ENCODE peak calls at places on chromosomes 6 and 20, in six cellular contexts. G is GM12878, D is H1, U is GM12891, X is HepG2, F is K562. E is an unnamed sample.

GRCh38 chr6:39426057-39426592 is 103.6 kb upstream of the KCNK16 start:
- DNase-seq in D (no peak), G (no peak), F (no peak), U (no peak), X (no peak), E (no peak)

GRCh38 chr6:38058022-38058421 is 238.5 kb downstream of the ZFAND3 start:
- DNase-seq in F (no peak), U (no peak), G (peak), X (peak), D (no peak), E (peak)

GRCh38 chr6:157459327-157459726 is 78.3 kb downstream of the ZDHHC14 start:
- DNase-seq in F (peak), X (no peak), U (no peak), G (no peak), D (no peak), E (no peak)

GRCh38 chr6:35677456-35677855 is 11.3 kb downstream of the FKBP5 start:
- DNase-seq in G (no peak), F (no peak), U (no peak), X (no peak), D (no peak), E (no peak)

GRCh38 chr6:19906161-19906560 is 69.0 kb downstream of the ID4 start:
- DNase-seq in D (no peak), X (no peak), F (no peak), G (no peak), U (no peak), E (no peak)

GRCh38 chr6:156883497-156884252 is 106.5 kb downstream of the ARID1B start:
- DNase-seq in U (no peak), X (no peak), D (no peak), F (no peak), G (no peak), E (no peak)

GRCh38 chr20:17934141-17934862 is 34.3 kb downstream of the SNX5 start:
- DNase-seq in U (no peak), F (no peak), X (no peak), G (no peak), D (no peak), E (no peak)

GRCh38 chr20:23231561-23232218 is 118.9 kb upstream of the NXT1 start:
- DNase-seq in X (peak), G (no peak), U (no peak), D (no peak), F (no peak), E (no peak)

GRCh38 chr20:40682104-40683045 is 6.7 kb downstream of the MAFB start:
- DNase-seq in F (no peak), D (no peak), G (no peak), X (peak), U (no peak), E (no peak)

GRCh38 chr6:106823732-106824351 is 150.7 kb downstream of the CD24 start:
- DNase-seq in D (peak), X (no peak), G (no peak), F (no peak), U (no peak), E (no peak)

GRCh38 chr20:17473662-17474061 is 57.5 kb downstream of the BFSP1 start:
- DNase-seq in F (no peak), D (no peak), X (no peak), G (no peak), U (no peak), E (no peak)

GRCh38 chr20:25848222-25848621 is 151.6 kb upstream of the ZNF337 start:
- DNase-seq in F (no peak), U (no peak), X (no peak), D (no peak), G (no peak), E (no peak)

GRCh38 chr20:23909390-23909789 is 29.8 kb upstream of the CST5 start:
- DNase-seq in F (no peak), X (no peak), D (no peak), G (no peak), U (no peak), E (no peak)

GRCh38 chr20:61628901-61629300 is 376.8 kb downstream of the CDH4 start:
- DNase-seq in X (no peak), G (no peak), F (no peak), D (no peak), U (no peak), E (no peak)

GRCh38 chr6:97292671-97293070 is 9.7 kb upstream of the MMS22L start:
- DNase-seq in D (no peak), U (no peak), G (no peak), F (no peak), X (no peak), E (no peak)

GRCh38 chr6:31972709-31973350 is 892 bp upstream of the DXO start:
- DNase-seq in U (no peak), X (no peak), D (no peak), G (no peak), F (peak), E (no peak)

DNA sequence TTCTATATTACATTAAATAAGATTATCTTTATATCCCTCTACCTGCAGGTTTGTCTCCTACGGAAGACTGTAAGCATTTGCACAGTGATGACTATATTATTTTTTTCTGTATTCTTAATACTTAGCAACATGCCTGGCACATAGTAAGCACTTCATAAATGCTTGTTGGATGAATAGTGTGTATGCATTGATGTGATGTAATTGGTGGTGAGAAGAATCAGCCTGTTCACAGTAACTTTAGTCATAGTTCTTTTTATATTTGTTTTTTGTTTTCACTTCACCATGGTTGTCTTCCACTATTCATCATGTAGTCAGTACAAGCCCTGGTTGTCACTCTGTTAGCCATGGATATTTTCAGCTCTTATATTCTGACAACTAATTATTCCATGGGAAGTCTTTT is 184.0 kb upstream of the FLRT3 start:
- DNase-seq in F (no peak), U (no peak), D (no peak), G (no peak), X (no peak), E (no peak)
- TF ChIP-seq TAF1 in F (no peak), U (no peak), D (no peak), G (no peak), X (no peak), E (no peak)

GRCh38 chr6:43687079-43687436 is 533 bp downstream of the MRPS18A start:
- DNase-seq in U (no peak), X (no peak), D (no peak), G (no peak), F (no peak), E (no peak)

GRCh38 chr6:43683708-43684455 is 3.7 kb downstream of the MRPS18A start:
- DNase-seq in X (no peak), U (peak), F (no peak), D (no peak), G (no peak), E (no peak)

GRCh38 chr6:43682724-43683429 is 4.7 kb downstream of the MRPS18A start:
- DNase-seq in U (no peak), G (no peak), D (no peak), F (no peak), X (no peak), E (no peak)

GRCh38 chr6:43689421-43689820 is 1.8 kb upstream of the MRPS18A start:
- DNase-seq in G (no peak), D (no peak), X (no peak), U (no peak), F (no peak), E (no peak)

GRCh38 chr6:43687437-43688347 is at the start of gene MRPS18A:
- DNase-seq in X (peak), U (peak), D (no peak), F (peak), G (no peak), E (peak)
- TF ChIP-seq POLR2A in X (peak), U (peak), D (peak), F (peak), G (peak), E (peak)

GRCh38 chr6:21883929-21884328 is 290.4 kb downstream of the SOX4 start:
- DNase-seq in D (no peak), F (no peak), G (no peak), U (no peak), X (no peak), E (no peak)

GRCh38 chr6:21885101-21885500 is 291.6 kb downstream of the SOX4 start:
- DNase-seq in D (no peak), F (no peak), G (no peak), X (no peak), U (no peak), E (no peak)

GRCh38 chr6:21887301-21888185 is 294.0 kb downstream of the SOX4 start:
- DNase-seq in D (no peak), G (no peak), F (no peak), U (no peak), X (peak), E (no peak)

GRCh38 chr6:21886601-21887091 is 293.1 kb downstream of the SOX4 start:
- DNase-seq in U (no peak), F (no peak), X (no peak), G (no peak), D (no peak), E (no peak)

GRCh38 chr6:21885532-21886089 is 292.1 kb downstream of the SOX4 start:
- DNase-seq in D (no peak), X (no peak), G (no peak), U (no peak), F (no peak), E (no peak)
- TF ChIP-seq POLR2AphosphoS5 in D (no peak), X (no peak), G (no peak), U (no peak), F (no peak), E (no peak)

GRCh38 chr6:15619330-15619729 is 43.5 kb downstream of the DTNBP1 start:
- DNase-seq in D (no peak), X (no peak), U (no peak), G (no peak), F (no peak), E (no peak)

GRCh38 chr6:15616266-15616665 is 46.6 kb downstream of the DTNBP1 start:
- DNase-seq in U (no peak), G (no peak), D (no peak), F (no peak), X (no peak), E (no peak)

GRCh38 chr6:15621203-15622044 is 41.4 kb downstream of the DTNBP1 start:
- DNase-seq in U (no peak), G (peak), D (no peak), X (no peak), F (peak), E (peak)

GRCh38 chr6:15620616-15621015 is 42.2 kb downstream of the DTNBP1 start:
- DNase-seq in U (no peak), X (no peak), D (no peak), G (no peak), F (peak), E (no peak)

DNA sequence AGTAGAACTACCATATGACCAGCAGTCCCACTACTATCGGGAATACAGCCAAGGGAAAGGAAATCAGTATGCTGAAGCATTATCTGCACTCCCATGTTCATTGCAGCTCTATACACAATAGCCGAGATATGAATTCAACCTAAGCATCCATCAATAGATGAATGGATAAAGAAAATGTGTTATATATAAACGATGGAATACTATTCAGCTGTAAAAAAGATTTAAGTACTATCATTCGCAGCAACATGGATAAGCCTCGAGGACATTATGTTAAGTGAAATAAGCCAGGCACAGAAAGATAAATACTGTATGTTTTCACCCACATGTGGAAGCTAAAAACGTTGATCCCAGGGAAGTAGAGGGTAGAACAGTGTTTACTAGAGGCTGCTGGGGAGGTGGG is 44.1 kb downstream of the DTNBP1 start:
- DNase-seq in X (no peak), U (no peak), G (no peak), F (no peak), D (no peak), E (no peak)
- TF ChIP-seq TAF1 in X (no peak), U (no peak), G (no peak), F (no peak), D (no peak), E (no peak)

GRCh38 chr20:46411637-46412036 is 5.2 kb upstream of the ELMO2 start:
- DNase-seq in F (no peak), U (no peak), G (no peak), X (peak), D (no peak), E (no peak)

GRCh38 chr20:46406200-46406985 is at the start of gene ELMO2:
- DNase-seq in D (peak), X (peak), U (peak), G (peak), F (peak), E (peak)

GRCh38 chr20:46408281-46408731 is 1.9 kb upstream of the ELMO2 start:
- DNase-seq in D (no peak), X (peak), F (no peak), U (no peak), G (no peak), E (no peak)

GRCh38 chr20:46407671-46407996 is 1.2 kb upstream of the ELMO2 start:
- DNase-seq in U (no peak), G (no peak), F (no peak), D (no peak), X (no peak), E (no peak)

GRCh38 chr20:46406986-46407670 is 713 bp upstream of the ELMO2 start:
- DNase-seq in G (peak), D (no peak), F (no peak), U (no peak), X (peak), E (peak)
- TF ChIP-seq POLR2A in G (no peak), D (no peak), F (no peak), U (no peak), X (no peak), E (no peak)

E was measured in GM12892.